ENCODE peak calls at places on chromosome 15, in eight cellular contexts. C, U, K, F, N, X, Y and Q are unnamed samples.

GRCh38 chr15:98567951-98568350 is 80.4 kb upstream of the IGF1R start:
- DNase-seq in C (peak; percentile 13), F (no peak), X (no peak), K (no peak), Y (peak; percentile 12), U (no peak), N (no peak), Q (no peak)

GRCh38 chr15:69160976-69161877 is 792 bp downstream of the GLCE start:
- DNase-seq in F (peak; percentile 83), C (peak; percentile 28), K (peak; percentile 79), X (no peak), N (peak; percentile 15), U (no peak), Y (peak; percentile 45), Q (peak; percentile 25)

GRCh38 chr15:41332788-41333527 is at the start of gene NUSAP1:
- DNase-seq in K (no peak), N (no peak), Y (no peak), C (no peak), U (no peak), X (peak; percentile 40), F (peak; percentile 88), Q (no peak)

GRCh38 chr15:31510003-31510402 is 183.4 kb downstream of the KLF13 start:
- DNase-seq in N (no peak), X (no peak), Y (no peak), C (no peak), F (no peak), U (no peak), K (no peak), Q (no peak)

GRCh38 chr15:23566070-23567050 is 886 bp downstream of the MKRN3 start:
- DNase-seq in C (peak; percentile 60), F (no peak), Y (no peak), X (no peak), K (no peak), N (no peak), U (no peak), Q (peak; percentile 15)

GRCh38 chr15:58517252-58517681 is 85.5 kb downstream of the LIPC start:
- DNase-seq in X (no peak), C (no peak), Y (no peak), N (no peak), U (no peak), K (no peak), F (no peak), Q (no peak)

GRCh38 chr15:60790641-60791040 is 311.7 kb upstream of the ICE2 start:
- DNase-seq in C (no peak), U (no peak), Y (no peak), K (no peak), N (no peak), F (no peak), X (no peak), Q (no peak)

GRCh38 chr15:77186518-77187095 is 115.7 kb upstream of the TSPAN3 start:
- DNase-seq in X (no peak), N (no peak), F (no peak), U (no peak), Y (peak; percentile 68), K (no peak), C (peak; percentile 26), Q (no peak)

GRCh38 chr15:82045179-82045891 is 483 bp downstream of the MEX3B start:
- DNase-seq in K (peak; percentile 79), F (peak; percentile 85), C (peak; percentile 60), N (peak; percentile 48), Y (peak; percentile 52), U (no peak), X (peak; percentile 34), Q (peak; percentile 35)

GRCh38 chr15:51756482-51756881 is 5.1 kb downstream of the TMOD2 start:
- DNase-seq in Y (no peak), C (no peak), X (no peak), K (no peak), U (no peak), F (no peak), N (no peak), Q (no peak)

GRCh38 chr15:38344351-38344750 is 91.7 kb downstream of the SPRED1 start:
- DNase-seq in X (no peak), N (no peak), K (no peak), U (no peak), Y (no peak), F (no peak), C (no peak), Q (no peak)

GRCh38 chr15:91302588-91303439 is 202.8 kb downstream of the SV2B start:
- DNase-seq in N (peak; percentile 10), C (peak; percentile 52), U (peak; percentile 18), Y (peak; percentile 76), K (peak; percentile 78), F (no peak), X (no peak), Q (peak; percentile 16)

GRCh38 chr15:49082960-49083359 is 36.7 kb upstream of the SECISBP2L start:
- DNase-seq in N (no peak), U (peak; percentile 48), X (no peak), F (no peak), Y (peak; percentile 29), K (no peak), C (peak; percentile 68), Q (no peak)

GRCh38 chr15:74955796-74956647 is 550 bp downstream of the RPP25 start:
- DNase-seq in F (peak; percentile 92), U (no peak), K (peak; percentile 86), N (peak; percentile 80), C (peak; percentile 53), Y (peak; percentile 85), X (peak; percentile 27), Q (peak; percentile 58)
- TF ChIP-seq CTCF in F (peak; percentile 58), U (peak; percentile 34), K (peak; percentile 66), N (peak; percentile 64), C (peak; percentile 38), Y (peak; percentile 24), X (no peak), Q (peak; percentile 60)

GRCh38 chr15:80325206-80325605 is 73.2 kb upstream of the CTXND1 start:
- DNase-seq in N (no peak), F (no peak), X (no peak), Y (peak; percentile 20), U (no peak), C (no peak), K (no peak), Q (no peak)
- TF ChIP-seq CTCF in N (no peak), F (no peak), X (no peak), Y (no peak), U (no peak), C (no peak), K (no peak), Q (no peak)

DNA sequence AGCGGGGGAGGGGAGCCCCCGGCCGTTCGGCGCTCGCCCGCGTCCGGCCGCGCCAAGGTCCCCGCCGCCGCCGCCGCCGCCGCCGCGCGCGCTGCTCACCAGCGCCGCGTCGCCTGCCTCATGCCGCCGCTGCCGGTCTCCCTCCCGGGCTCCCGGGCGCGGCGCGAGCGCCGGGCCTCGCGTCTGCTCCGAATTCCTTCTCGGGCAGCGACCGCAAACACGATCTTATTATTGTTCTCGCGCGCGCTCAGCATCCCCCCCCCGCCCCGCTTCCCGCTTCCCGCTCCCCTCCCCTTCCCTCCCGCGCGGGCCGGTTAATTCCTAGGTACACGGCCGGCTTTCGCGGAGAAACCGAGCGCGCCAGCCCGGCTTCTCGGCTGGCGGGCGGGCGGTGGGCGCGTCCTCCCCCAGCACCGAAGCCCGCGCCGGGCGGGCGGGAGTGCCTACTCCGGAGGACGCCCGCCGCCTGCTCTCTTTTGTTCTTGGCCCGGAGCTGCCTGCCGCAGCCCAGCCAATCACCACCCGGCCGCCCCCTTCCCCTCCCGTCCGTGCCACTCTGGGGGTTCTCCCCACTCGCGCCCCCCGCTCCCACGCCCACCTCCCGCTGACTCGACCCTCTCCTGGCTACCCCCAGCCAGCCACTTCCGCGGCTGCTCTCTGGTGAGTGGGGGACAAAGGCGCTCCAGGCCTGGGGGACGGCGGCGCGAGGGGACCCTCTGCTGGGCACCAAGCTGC is at the start of gene HDGFL3:
- DNase-seq in K (peak; percentile 91), F (peak; percentile 78), X (peak; percentile 40), Y (peak; percentile 68), C (peak; percentile 60), U (no peak), N (peak; percentile 57), Q (peak; percentile 60)
- TF ChIP-seq CTCF in K (peak; percentile 50), F (no peak), X (no peak), Y (no peak), C (no peak), U (no peak), N (peak; percentile 56), Q (peak; percentile 35)

GRCh38 chr15:75030424-75030823 is 7.0 kb downstream of the PPCDC start:
- DNase-seq in K (no peak), Y (no peak), X (no peak), N (no peak), F (no peak), C (no peak), U (no peak), Q (no peak)
- TF ChIP-seq CTCF in K (peak; percentile 47), Y (no peak), X (no peak), N (no peak), F (no peak), C (no peak), U (no peak), Q (no peak)

GRCh38 chr15:29926083-29926388 is 103.8 kb upstream of the TJP1 start:
- DNase-seq in C (no peak), F (no peak), X (no peak), Y (no peak), K (no peak), N (no peak), U (no peak), Q (no peak)
- TF ChIP-seq CTCF in C (no peak), F (no peak), X (no peak), Y (no peak), K (no peak), N (no peak), U (no peak), Q (no peak)

GRCh38 chr15:25437751-25438600 is 848 bp downstream of the UBE3A start:
- DNase-seq in U (no peak), K (peak; percentile 85), C (peak; percentile 41), X (peak; percentile 34), N (peak; percentile 86), Y (peak; percentile 65), F (peak; percentile 93), Q (peak; percentile 65)
- TF ChIP-seq CTCF in U (peak; percentile 30), K (peak; percentile 65), C (no peak), X (peak; percentile 41), N (peak; percentile 22), Y (no peak), F (peak; percentile 47), Q (peak; percentile 52)

GRCh38 chr15:62122249-62122648 is 42.8 kb downstream of the C2CD4B start:
- DNase-seq in F (no peak), N (no peak), X (no peak), C (no peak), Y (no peak), K (no peak), U (no peak), Q (no peak)

GRCh38 chr15:62125763-62126162 is 39.3 kb downstream of the C2CD4B start:
- DNase-seq in N (no peak), K (no peak), U (peak; percentile 11), C (peak; percentile 42), X (no peak), F (no peak), Y (peak; percentile 83), Q (no peak)

GRCh38 chr15:62124176-62124952 is 40.7 kb downstream of the C2CD4B start:
- DNase-seq in K (no peak), Y (peak; percentile 77), X (no peak), C (peak; percentile 53), N (no peak), U (no peak), F (no peak), Q (no peak)

GRCh38 chr15:62126364-62126763 is 38.7 kb downstream of the C2CD4B start:
- DNase-seq in Y (no peak), C (no peak), N (no peak), F (no peak), U (no peak), K (no peak), X (no peak), Q (no peak)

GRCh38 chr15:62124953-62125263 is 40.2 kb downstream of the C2CD4B start:
- DNase-seq in N (no peak), Y (no peak), K (no peak), C (no peak), X (no peak), U (no peak), F (no peak), Q (no peak)
- TF ChIP-seq CTCF in N (peak; percentile 18), Y (no peak), K (no peak), C (no peak), X (no peak), U (no peak), F (no peak), Q (no peak)